ENCODE peak calls at places on chromosomes 12 and 14, in eight cellular contexts. One of them, this sample, is unnamed. For H3K4me1, the result is how much of the 10 kb centered on the place peaks cover.

GRCh38 chr14:64209428-64210165 is 84.6 kb downstream of the ESR2 start:
- DNase-seq in sigmoid colon: peak
- DNase-seq in aorta: no peak
- DNase-seq in endodermal cell: no peak
- DNase-seq in astrocyte: no peak
- DNase-seq in CD8-positive, alpha-beta memory T cell: no peak
- DNase-seq in esophagus squamous epithelium: no peak
- DNase-seq in neuronal stem cell: no peak
- DNase-seq in this sample: no peak

GRCh38 chr12:104677441-104678089 is 220.8 kb downstream of the CHST11 start:
- DNase-seq in sigmoid colon: no peak
- DNase-seq in aorta: no peak
- DNase-seq in endodermal cell: peak
- DNase-seq in astrocyte: no peak
- DNase-seq in CD8-positive, alpha-beta memory T cell: no peak
- DNase-seq in esophagus squamous epithelium: no peak
- DNase-seq in neuronal stem cell: no peak
- DNase-seq in this sample: no peak

GRCh38 chr14:90301580-90302181 is 30.1 kb downstream of the NRDE2 start:
- DNase-seq in sigmoid colon: no peak
- DNase-seq in aorta: no peak
- DNase-seq in endodermal cell: no peak
- DNase-seq in astrocyte: peak
- DNase-seq in CD8-positive, alpha-beta memory T cell: no peak
- DNase-seq in esophagus squamous epithelium: no peak
- DNase-seq in neuronal stem cell: no peak
- DNase-seq in this sample: peak

GRCh38 chr12:9132008-9132535 is 16.4 kb upstream of the A2M start:
- DNase-seq in sigmoid colon: no peak
- DNase-seq in aorta: no peak
- DNase-seq in endodermal cell: no peak
- DNase-seq in astrocyte: no peak
- DNase-seq in CD8-positive, alpha-beta memory T cell: no peak
- DNase-seq in esophagus squamous epithelium: no peak
- DNase-seq in neuronal stem cell: no peak
- DNase-seq in this sample: peak

GRCh38 chr14:96204151-96205058 is at the start of gene BDKRB2:
- DNase-seq in sigmoid colon: peak
- DNase-seq in aorta: peak
- DNase-seq in endodermal cell: peak
- DNase-seq in astrocyte: peak
- DNase-seq in CD8-positive, alpha-beta memory T cell: no peak
- DNase-seq in esophagus squamous epithelium: no peak
- DNase-seq in neuronal stem cell: peak
- DNase-seq in this sample: peak

GRCh38 chr14:50875359-50876090 is 3.7 kb downstream of the ABHD12B start:
- DNase-seq in sigmoid colon: no peak
- DNase-seq in aorta: no peak
- DNase-seq in endodermal cell: peak
- DNase-seq in astrocyte: peak
- DNase-seq in CD8-positive, alpha-beta memory T cell: peak
- DNase-seq in esophagus squamous epithelium: no peak
- DNase-seq in neuronal stem cell: no peak
- DNase-seq in this sample: no peak

GRCh38 chr12:53461591-53461990 is 9.7 kb downstream of the PCBP2 start:
- DNase-seq in sigmoid colon: no peak
- DNase-seq in aorta: no peak
- DNase-seq in endodermal cell: peak
- DNase-seq in astrocyte: no peak
- DNase-seq in CD8-positive, alpha-beta memory T cell: no peak
- DNase-seq in esophagus squamous epithelium: no peak
- DNase-seq in neuronal stem cell: no peak
- DNase-seq in this sample: no peak

GRCh38 chr12:75660805-75661404 is 149.5 kb upstream of the KRR1 start:
- DNase-seq in sigmoid colon: no peak
- DNase-seq in aorta: no peak
- DNase-seq in endodermal cell: no peak
- DNase-seq in astrocyte: peak
- DNase-seq in CD8-positive, alpha-beta memory T cell: no peak
- DNase-seq in esophagus squamous epithelium: no peak
- DNase-seq in neuronal stem cell: no peak
- DNase-seq in this sample: no peak

GRCh38 chr12:50257226-50258166 is 25.8 kb downstream of the LIMA1 start:
- DNase-seq in sigmoid colon: no peak
- DNase-seq in aorta: no peak
- DNase-seq in endodermal cell: no peak
- DNase-seq in astrocyte: no peak
- DNase-seq in CD8-positive, alpha-beta memory T cell: no peak
- DNase-seq in esophagus squamous epithelium: no peak
- DNase-seq in neuronal stem cell: no peak
- DNase-seq in this sample: peak

GRCh38 chr12:50252977-50253376 is 30.3 kb downstream of the LIMA1 start:
- DNase-seq in sigmoid colon: no peak
- DNase-seq in aorta: no peak
- DNase-seq in endodermal cell: no peak
- DNase-seq in astrocyte: no peak
- DNase-seq in CD8-positive, alpha-beta memory T cell: no peak
- DNase-seq in esophagus squamous epithelium: no peak
- DNase-seq in neuronal stem cell: no peak
- DNase-seq in this sample: no peak

GRCh38 chr12:50258167-50258551 is 25.2 kb downstream of the LIMA1 start:
- DNase-seq in sigmoid colon: peak
- DNase-seq in aorta: no peak
- DNase-seq in endodermal cell: no peak
- DNase-seq in astrocyte: no peak
- DNase-seq in CD8-positive, alpha-beta memory T cell: no peak
- DNase-seq in esophagus squamous epithelium: no peak
- DNase-seq in neuronal stem cell: no peak
- DNase-seq in this sample: no peak

GRCh38 chr12:50261654-50262053 is 21.7 kb downstream of the LIMA1 start:
- DNase-seq in sigmoid colon: no peak
- DNase-seq in aorta: no peak
- DNase-seq in endodermal cell: no peak
- DNase-seq in astrocyte: no peak
- DNase-seq in CD8-positive, alpha-beta memory T cell: no peak
- DNase-seq in esophagus squamous epithelium: no peak
- DNase-seq in neuronal stem cell: no peak
- DNase-seq in this sample: no peak

GRCh38 chr12:50256761-50257160 is 26.6 kb downstream of the LIMA1 start:
- DNase-seq in sigmoid colon: no peak
- DNase-seq in aorta: no peak
- DNase-seq in endodermal cell: no peak
- DNase-seq in astrocyte: no peak
- DNase-seq in CD8-positive, alpha-beta memory T cell: no peak
- DNase-seq in esophagus squamous epithelium: no peak
- DNase-seq in neuronal stem cell: no peak
- DNase-seq in this sample: no peak
- H3K4me1 ChIP-seq in sigmoid colon: under half
- H3K4me1 ChIP-seq in aorta: under half
- H3K4me1 ChIP-seq in endodermal cell: under half
- H3K4me1 ChIP-seq in astrocyte: under half
- H3K4me1 ChIP-seq in CD8-positive, alpha-beta memory T cell: under half
- H3K4me1 ChIP-seq in esophagus squamous epithelium: half or more
- H3K4me1 ChIP-seq in neuronal stem cell: under half
- H3K4me1 ChIP-seq in this sample: under half

DNA sequence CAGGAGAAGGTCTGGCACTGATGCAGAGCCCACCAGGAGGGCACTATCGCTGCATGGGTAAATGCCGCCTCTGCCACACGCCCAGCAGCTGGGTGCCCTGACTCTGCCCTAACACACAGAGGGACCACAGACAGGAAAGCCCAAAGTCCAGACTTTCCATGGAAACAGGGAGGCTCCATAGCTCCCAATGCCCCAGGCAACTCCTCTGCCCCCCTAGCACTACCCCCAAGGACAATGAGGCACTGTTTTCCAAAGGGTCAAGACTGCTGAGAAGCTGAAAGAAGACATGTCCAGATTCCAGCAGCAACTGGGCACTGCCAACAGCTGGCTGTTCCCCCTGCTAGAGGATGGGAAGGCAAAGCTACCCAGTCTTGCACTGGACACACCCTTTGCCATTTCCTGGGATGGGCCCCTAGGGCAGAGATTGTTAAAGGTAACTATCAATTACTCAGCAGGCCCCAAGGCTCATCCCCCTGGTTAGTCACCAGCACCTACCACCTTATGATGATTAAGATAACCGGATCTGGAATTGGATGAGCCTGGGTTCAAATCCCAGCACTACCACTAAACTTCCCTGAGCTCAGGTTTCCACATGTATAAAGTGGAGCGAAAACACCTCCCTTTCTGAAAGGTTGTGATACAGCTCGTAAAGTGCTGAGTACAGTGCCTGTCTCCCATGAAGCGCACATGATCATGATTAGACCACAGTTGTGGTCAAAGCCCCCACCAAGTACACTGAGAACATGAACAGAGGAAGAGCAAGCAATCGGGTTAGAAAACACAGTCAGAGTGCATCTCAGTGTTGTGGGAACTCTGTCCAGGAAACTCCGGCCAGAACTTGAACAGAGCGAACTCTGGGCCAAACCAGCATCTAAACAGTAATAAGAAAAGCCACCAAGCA is 3.3 kb downstream of the PXN start:
- DNase-seq in sigmoid colon: peak
- DNase-seq in aorta: no peak
- DNase-seq in endodermal cell: peak
- DNase-seq in astrocyte: no peak
- DNase-seq in CD8-positive, alpha-beta memory T cell: peak
- DNase-seq in esophagus squamous epithelium: no peak
- DNase-seq in neuronal stem cell: no peak
- DNase-seq in this sample: no peak
- H3K4me1 ChIP-seq in sigmoid colon: half or more
- H3K4me1 ChIP-seq in aorta: under half
- H3K4me1 ChIP-seq in endodermal cell: under half
- H3K4me1 ChIP-seq in astrocyte: under half
- H3K4me1 ChIP-seq in CD8-positive, alpha-beta memory T cell: half or more
- H3K4me1 ChIP-seq in esophagus squamous epithelium: half or more
- H3K4me1 ChIP-seq in neuronal stem cell: under half
- H3K4me1 ChIP-seq in this sample: half or more

GRCh38 chr14:77039285-77040058 is 11.0 kb upstream of the IRF2BPL start:
- DNase-seq in sigmoid colon: no peak
- DNase-seq in aorta: no peak
- DNase-seq in endodermal cell: no peak
- DNase-seq in astrocyte: peak
- DNase-seq in CD8-positive, alpha-beta memory T cell: peak
- DNase-seq in esophagus squamous epithelium: no peak
- DNase-seq in neuronal stem cell: no peak
- DNase-seq in this sample: peak

GRCh38 chr14:77035267-77035666 is 6.8 kb upstream of the IRF2BPL start:
- DNase-seq in sigmoid colon: no peak
- DNase-seq in aorta: no peak
- DNase-seq in endodermal cell: no peak
- DNase-seq in astrocyte: no peak
- DNase-seq in CD8-positive, alpha-beta memory T cell: no peak
- DNase-seq in esophagus squamous epithelium: no peak
- DNase-seq in neuronal stem cell: no peak
- DNase-seq in this sample: no peak

GRCh38 chr14:77037338-77037782 is 8.9 kb upstream of the IRF2BPL start:
- DNase-seq in sigmoid colon: no peak
- DNase-seq in aorta: no peak
- DNase-seq in endodermal cell: no peak
- DNase-seq in astrocyte: no peak
- DNase-seq in CD8-positive, alpha-beta memory T cell: no peak
- DNase-seq in esophagus squamous epithelium: no peak
- DNase-seq in neuronal stem cell: no peak
- DNase-seq in this sample: peak

GRCh38 chr14:77037886-77038511 is 9.5 kb upstream of the IRF2BPL start:
- DNase-seq in sigmoid colon: peak
- DNase-seq in aorta: peak
- DNase-seq in endodermal cell: no peak
- DNase-seq in astrocyte: peak
- DNase-seq in CD8-positive, alpha-beta memory T cell: no peak
- DNase-seq in esophagus squamous epithelium: no peak
- DNase-seq in neuronal stem cell: no peak
- DNase-seq in this sample: peak

DNA sequence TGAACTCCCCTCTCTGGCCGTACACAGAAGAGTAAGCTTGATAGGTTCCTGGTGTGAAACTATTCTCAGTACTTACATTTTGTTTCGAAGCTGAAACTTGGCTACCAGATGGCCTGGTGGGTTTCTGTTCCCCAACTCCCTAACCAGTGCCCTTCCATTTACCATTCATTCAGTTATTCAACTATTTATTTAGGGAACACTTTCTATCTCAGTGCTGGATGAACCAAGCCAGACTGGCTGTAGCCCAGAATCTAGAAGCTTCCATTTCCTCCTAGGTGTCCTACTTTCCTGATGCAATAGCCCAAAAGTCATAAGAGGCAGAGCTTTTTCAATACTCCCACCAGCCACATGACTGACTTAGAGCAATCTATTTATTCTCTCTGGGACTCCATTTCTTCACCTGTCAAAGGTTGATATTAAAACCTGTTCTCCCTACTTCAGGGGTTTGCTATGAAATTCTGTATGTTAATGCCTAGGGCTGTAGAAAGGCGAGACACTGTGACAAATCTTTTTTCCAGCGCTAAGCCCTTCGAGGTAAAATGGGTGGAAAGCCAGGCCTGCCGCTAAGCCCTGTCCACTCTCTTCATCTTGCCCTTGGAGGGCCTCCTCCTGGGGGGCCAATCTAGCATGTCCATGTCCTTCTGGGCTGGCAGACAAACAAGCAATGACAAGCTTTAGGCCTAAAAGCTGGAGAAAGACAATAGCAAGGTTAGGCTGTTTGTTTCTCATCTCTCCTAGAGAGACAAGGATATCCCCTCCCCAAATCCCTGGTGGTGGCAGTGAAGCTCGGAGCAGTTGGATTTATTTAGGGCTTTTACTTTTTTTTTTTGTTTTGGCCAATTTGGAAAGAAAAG is 8.2 kb upstream of the IRF2BPL start:
- DNase-seq in sigmoid colon: no peak
- DNase-seq in aorta: no peak
- DNase-seq in endodermal cell: peak
- DNase-seq in astrocyte: no peak
- DNase-seq in CD8-positive, alpha-beta memory T cell: no peak
- DNase-seq in esophagus squamous epithelium: no peak
- DNase-seq in neuronal stem cell: no peak
- DNase-seq in this sample: peak
- H3K4me1 ChIP-seq in sigmoid colon: half or more
- H3K4me1 ChIP-seq in aorta: under half
- H3K4me1 ChIP-seq in endodermal cell: under half
- H3K4me1 ChIP-seq in astrocyte: half or more
- H3K4me1 ChIP-seq in CD8-positive, alpha-beta memory T cell: half or more
- H3K4me1 ChIP-seq in esophagus squamous epithelium: half or more
- H3K4me1 ChIP-seq in neuronal stem cell: half or more
- H3K4me1 ChIP-seq in this sample: half or more

GRCh38 chr12:64653123-64653522 is 42.8 kb downstream of the RASSF3 start:
- DNase-seq in sigmoid colon: no peak
- DNase-seq in aorta: no peak
- DNase-seq in endodermal cell: no peak
- DNase-seq in astrocyte: no peak
- DNase-seq in CD8-positive, alpha-beta memory T cell: no peak
- DNase-seq in esophagus squamous epithelium: no peak
- DNase-seq in neuronal stem cell: no peak
- DNase-seq in this sample: no peak

GRCh38 chr12:64656429-64656828 is 46.1 kb downstream of the RASSF3 start:
- DNase-seq in sigmoid colon: no peak
- DNase-seq in aorta: no peak
- DNase-seq in endodermal cell: no peak
- DNase-seq in astrocyte: peak
- DNase-seq in CD8-positive, alpha-beta memory T cell: no peak
- DNase-seq in esophagus squamous epithelium: no peak
- DNase-seq in neuronal stem cell: no peak
- DNase-seq in this sample: no peak

GRCh38 chr12:64652346-64652745 is 42.1 kb downstream of the RASSF3 start:
- DNase-seq in sigmoid colon: no peak
- DNase-seq in aorta: no peak
- DNase-seq in endodermal cell: no peak
- DNase-seq in astrocyte: no peak
- DNase-seq in CD8-positive, alpha-beta memory T cell: no peak
- DNase-seq in esophagus squamous epithelium: no peak
- DNase-seq in neuronal stem cell: no peak
- DNase-seq in this sample: no peak

GRCh38 chr12:64655141-64655540 is 44.8 kb downstream of the RASSF3 start:
- DNase-seq in sigmoid colon: no peak
- DNase-seq in aorta: no peak
- DNase-seq in endodermal cell: no peak
- DNase-seq in astrocyte: no peak
- DNase-seq in CD8-positive, alpha-beta memory T cell: no peak
- DNase-seq in esophagus squamous epithelium: no peak
- DNase-seq in neuronal stem cell: no peak
- DNase-seq in this sample: no peak

DNA sequence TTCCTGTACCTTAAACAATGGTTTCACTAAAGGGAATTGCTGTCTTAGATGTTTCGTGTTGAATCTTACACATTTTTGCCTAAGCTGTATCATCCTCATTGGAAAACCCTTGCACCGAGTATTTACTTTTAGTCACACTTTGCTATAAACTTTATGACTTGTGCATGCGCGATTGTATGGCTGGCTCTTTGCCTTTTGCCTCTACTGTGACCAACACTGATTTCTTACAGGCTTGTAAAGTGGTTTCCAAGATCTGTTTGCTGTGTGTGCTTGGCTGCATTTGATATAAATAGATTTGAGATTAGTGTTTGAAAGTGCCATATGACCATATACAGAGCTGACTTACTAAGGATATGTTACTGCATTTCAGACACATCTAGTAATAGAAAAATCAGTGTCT is 40.5 kb downstream of the RASSF3 start:
- DNase-seq in sigmoid colon: no peak
- DNase-seq in aorta: no peak
- DNase-seq in endodermal cell: no peak
- DNase-seq in astrocyte: peak
- DNase-seq in CD8-positive, alpha-beta memory T cell: no peak
- DNase-seq in esophagus squamous epithelium: no peak
- DNase-seq in neuronal stem cell: no peak
- DNase-seq in this sample: no peak
- H3K4me1 ChIP-seq in sigmoid colon: half or more
- H3K4me1 ChIP-seq in aorta: under half
- H3K4me1 ChIP-seq in endodermal cell: under half
- H3K4me1 ChIP-seq in astrocyte: under half
- H3K4me1 ChIP-seq in CD8-positive, alpha-beta memory T cell: half or more
- H3K4me1 ChIP-seq in esophagus squamous epithelium: under half
- H3K4me1 ChIP-seq in neuronal stem cell: under half
- H3K4me1 ChIP-seq in this sample: under half